ENCODE peak calls at places on chromosomes 13 and 19, in five cellular contexts. A, C, H, J and O are unnamed samples.

GRCh38 chr13:39072842-39073241 is 34.6 kb downstream of the NHLRC3 start:
- DNase-seq in A (no peak), C (no peak), H (no peak), J (no peak), O (no peak)

GRCh38 chr13:41418751-41419150 is 38.6 kb upstream of the RGCC start:
- DNase-seq in A (no peak), C (no peak), H (no peak), J (no peak), O (no peak)

GRCh38 chr13:37736040-37736439 is 133.5 kb downstream of the TRPC4 start:
- DNase-seq in A (no peak), C (no peak), H (no peak), J (no peak), O (no peak)

GRCh38 chr13:29688193-29688592 is 92.7 kb upstream of the SLC7A1 start:
- DNase-seq in A (no peak), C (no peak), H (no peak), J (no peak), O (no peak)

GRCh38 chr19:18437481-18438330 is at the start of gene ISYNA1:
- DNase-seq in A (peak), C (peak), H (peak), J (peak), O (no peak)

GRCh38 chr19:5046339-5047039 is 77.6 kb downstream of the KDM4B start:
- DNase-seq in A (no peak), C (no peak), H (peak), J (no peak), O (no peak)

GRCh38 chr19:39409886-39410619 is 2.4 kb upstream of the PLEKHG2 start:
- DNase-seq in A (peak), C (peak), H (peak), J (peak), O (no peak)

GRCh38 chr19:48539503-48540096 is 12.4 kb upstream of the SULT2B1 start:
- DNase-seq in A (peak), C (no peak), H (peak), J (no peak), O (no peak)

GRCh38 chr13:20715340-20715732 is 11.8 kb downstream of the IL17D start:
- DNase-seq in A (no peak), C (no peak), H (no peak), J (no peak), O (no peak)

GRCh38 chr19:42528354-42529247 is at the start of gene CEACAM1:
- DNase-seq in A (peak), C (peak), H (peak), J (no peak), O (no peak)

GRCh38 chr13:28819748-28820098 is 416 bp upstream of the MTUS2 start:
- DNase-seq in A (peak), C (peak), H (peak), J (peak), O (no peak)

GRCh38 chr19:2464389-2464788 is 7.6 kb upstream of the LMNB2 start:
- DNase-seq in A (no peak), C (no peak), H (no peak), J (no peak), O (no peak)

GRCh38 chr19:47778954-47779351 is 450 bp downstream of the SELENOW start:
- DNase-seq in A (no peak), C (peak), H (no peak), J (no peak), O (no peak)

DNA sequence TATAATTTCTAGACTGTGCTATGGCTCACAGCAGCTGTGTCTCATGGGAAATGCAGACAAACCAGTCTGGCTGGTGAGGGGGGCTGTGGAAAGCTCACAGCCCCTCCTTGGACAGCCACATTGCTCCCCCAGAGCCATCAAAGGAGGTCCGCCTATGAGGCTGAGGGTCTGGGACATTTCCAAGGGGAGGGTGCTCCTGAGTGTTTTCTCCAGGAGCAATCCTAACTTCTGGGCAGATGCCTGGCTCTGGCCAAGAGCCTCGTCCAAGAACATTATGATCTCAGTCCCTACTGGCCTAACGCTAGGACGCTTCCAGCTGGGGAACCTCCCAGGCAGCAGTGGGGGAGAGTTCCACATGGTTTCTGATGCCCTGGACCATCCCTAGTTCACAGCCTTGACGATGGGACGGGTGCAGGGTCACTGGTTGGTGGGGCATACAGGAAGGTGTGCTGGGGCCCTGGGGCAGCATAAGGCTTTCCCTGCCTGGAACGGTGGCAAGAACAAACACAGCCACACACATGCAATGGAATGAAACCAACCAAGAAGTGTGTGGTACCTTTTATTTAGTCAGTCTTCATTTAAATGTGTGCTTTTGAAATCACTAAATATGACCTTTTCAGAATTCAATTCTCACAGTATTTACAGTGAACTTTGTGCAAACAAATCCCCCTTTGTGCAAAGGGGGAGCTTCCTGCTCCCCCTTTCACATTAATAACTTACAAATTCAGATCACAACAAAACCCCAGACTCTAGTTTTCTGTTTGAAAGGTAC is 60.6 kb downstream of the CDADC1 start:
- DNase-seq in A (peak), C (peak), H (peak), J (no peak), O (no peak)
- H3K4me3 ChIP-seq in A (no peak), C (no peak), H (no peak), J (no peak), O (no peak)

GRCh38 chr19:6092329-6093286 is 17.7 kb downstream of the RFX2 start:
- DNase-seq in A (peak), C (peak), H (peak), J (peak), O (no peak)
- H3K4me3 ChIP-seq in A (peak), C (peak), H (no peak), J (peak), O (peak)

GRCh38 chr19:43902399-43902798 is 32.7 kb downstream of the ZNF45 start:
- DNase-seq in A (no peak), C (no peak), H (no peak), J (no peak), O (no peak)
- H3K4me3 ChIP-seq in A (peak), C (peak), H (peak), J (peak), O (no peak)

GRCh38 chr19:40612831-40613668 is 11.9 kb downstream of the LTBP4 start:
- DNase-seq in A (peak), C (no peak), H (no peak), J (peak), O (no peak)
- H3K4me3 ChIP-seq in A (peak), C (peak), H (no peak), J (peak), O (peak)

DNA sequence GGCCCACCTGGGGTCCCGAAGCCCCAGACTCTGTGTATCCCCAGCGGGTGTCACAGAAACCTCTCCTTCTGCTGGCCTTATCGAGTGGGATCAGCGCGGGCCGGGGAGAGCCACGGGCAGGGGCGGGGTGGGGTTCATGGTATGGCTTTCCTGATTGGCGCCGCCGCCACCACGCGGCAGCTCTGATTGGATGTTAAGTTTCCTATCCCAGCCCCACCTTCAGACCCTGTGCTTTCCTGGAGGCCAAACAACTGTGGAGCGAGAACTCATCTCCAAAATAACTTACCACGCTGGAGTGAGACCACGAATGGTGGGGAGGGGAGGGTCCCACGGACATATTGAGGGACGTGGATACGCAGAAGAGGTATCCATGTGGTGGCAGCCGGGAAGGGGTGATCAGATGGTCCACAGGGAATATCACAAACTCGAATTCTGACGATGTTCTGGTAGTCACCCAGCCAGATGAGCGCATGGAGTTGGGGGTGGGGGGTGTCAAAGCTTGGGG is 1.0 kb upstream of the ICAM5 start:
- DNase-seq in A (peak), C (no peak), H (no peak), J (peak), O (no peak)
- H3K4me3 ChIP-seq in A (peak), C (peak), H (no peak), J (peak), O (peak)

GRCh38 chr13:46388308-46388707 is 1.3 kb upstream of the RUBCNL start:
- DNase-seq in A (no peak), C (no peak), H (no peak), J (no peak), O (no peak)
- H3K4me3 ChIP-seq in A (no peak), C (no peak), H (no peak), J (no peak), O (no peak)

DNA sequence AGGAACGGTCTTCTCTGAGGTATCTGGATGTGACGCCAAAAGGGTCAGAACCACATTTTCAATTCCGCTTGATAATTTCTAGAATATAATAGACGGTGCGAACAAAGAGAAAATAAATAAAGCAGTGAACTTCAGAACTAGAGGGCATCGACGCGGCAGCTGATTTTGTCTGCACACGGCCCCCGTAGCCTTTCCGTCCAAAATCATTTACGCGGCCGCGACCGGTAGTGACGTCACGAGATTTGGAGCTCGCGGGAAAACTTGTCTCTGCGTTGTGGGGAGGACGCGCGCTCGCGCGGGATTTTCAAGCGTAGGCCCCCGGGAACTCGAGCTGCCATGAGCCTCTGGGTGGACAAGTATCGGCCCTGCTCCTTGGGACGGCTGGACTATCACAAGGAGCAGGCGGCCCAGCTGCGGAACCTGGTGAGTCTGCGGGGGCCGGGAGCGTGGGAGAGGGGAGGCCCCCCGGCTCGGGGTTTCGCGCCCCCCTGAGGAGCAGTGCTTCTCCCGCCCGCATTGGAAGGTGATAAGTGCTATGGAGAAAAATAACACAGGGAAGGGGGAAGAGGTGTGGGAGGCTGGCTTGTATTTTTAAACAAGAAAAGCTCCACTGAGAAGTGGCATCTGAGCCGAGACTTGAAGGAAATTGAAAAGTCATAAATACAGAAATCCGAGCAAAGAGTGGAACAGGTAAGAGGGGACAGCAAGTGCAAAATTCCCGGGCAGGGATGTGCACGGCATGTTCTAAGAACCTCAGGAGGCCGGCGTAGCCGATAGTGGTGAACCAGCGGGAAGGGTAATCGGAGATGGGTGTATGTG is at the start of gene RFC3:
- DNase-seq in A (peak), C (peak), H (peak), J (peak), O (peak)
- H3K4me3 ChIP-seq in A (peak), C (peak), H (peak), J (peak), O (peak)